ENCODE peak calls at places on chromosomes 4 and X, in six cellular contexts. B, D, J, R, F and I are unnamed samples.

GRCh38 chrX:13396887-13397286 is 77.0 kb upstream of the ATXN3L start:
- DNase-seq in R (peak; percentile 68), J (no peak), D (no peak), F (no peak), B (no peak), I (peak; percentile 49)

GRCh38 chrX:14616876-14617275 is 87.5 kb downstream of the GLRA2 start:
- DNase-seq in R (peak; percentile 7), F (no peak), B (no peak), J (no peak), D (no peak), I (no peak)

GRCh38 chr4:48095441-48095840 is 38.6 kb downstream of the TXK start:
- DNase-seq in J (peak; percentile 50), B (no peak), D (no peak), F (no peak), R (no peak), I (no peak)

GRCh38 chrX:9644335-9644734 is 121.3 kb downstream of the GPR143 start:
- DNase-seq in D (no peak), J (no peak), B (no peak), R (no peak), F (no peak), I (no peak)

GRCh38 chrX:78307665-78308064 is 19.7 kb downstream of the CYSLTR1 start:
- DNase-seq in B (no peak), J (no peak), R (no peak), F (no peak), D (no peak), I (peak; percentile 32)

GRCh38 chr4:121822796-121823504 is 733 bp downstream of the CCNA2 start:
- DNase-seq in R (peak; percentile 18), D (no peak), F (peak; percentile 67), J (peak; percentile 47), B (peak; percentile 24), I (no peak)

GRCh38 chrX:106999002-106999975 is 723 bp downstream of the MORC4 start:
- DNase-seq in R (peak; percentile 38), B (peak; percentile 71), D (peak; percentile 40), J (peak; percentile 77), F (peak; percentile 46), I (peak; percentile 17)

GRCh38 chr4:110621839-110622751 is 782 bp downstream of the PITX2 start:
- DNase-seq in D (no peak), J (no peak), R (no peak), B (no peak), F (no peak), I (peak; percentile 64)

GRCh38 chrX:110853610-110854009 is 58.0 kb upstream of the CHRDL1 start:
- DNase-seq in D (no peak), R (peak; percentile 5), J (no peak), F (peak; percentile 23), B (peak; percentile 52), I (no peak)

GRCh38 chrX:132488819-132489255 is at the start of gene MBNL3:
- DNase-seq in R (peak; percentile 20), F (peak; percentile 64), B (peak; percentile 71), J (peak; percentile 84), D (peak; percentile 27), I (peak; percentile 36)

GRCh38 chr4:1238676-1239000 is 10.3 kb downstream of the CTBP1 start:
- DNase-seq in F (no peak), R (no peak), D (no peak), J (peak; percentile 36), B (no peak), I (no peak)

GRCh38 chr4:7024336-7024890 is 18.8 kb upstream of the TADA2B start:
- DNase-seq in D (no peak), F (no peak), R (no peak), J (no peak), B (no peak), I (no peak)

GRCh38 chr4:3873446-3874415 is 107.5 kb downstream of the ADRA2C start:
- DNase-seq in D (peak; percentile 5), F (no peak), R (no peak), B (no peak), J (peak; percentile 32), I (no peak)

GRCh38 chrX:154660506-154660905 is 7.1 kb upstream of the CTAG2 start:
- DNase-seq in J (no peak), D (no peak), R (no peak), F (no peak), B (no peak), I (no peak)

GRCh38 chr4:146514651-146515379 is 6.9 kb downstream of the SLC10A7 start:
- DNase-seq in J (no peak), R (no peak), B (no peak), D (no peak), F (no peak), I (no peak)

GRCh38 chr4:182447938-182448280 is 204.7 kb downstream of the TENM3 start:
- DNase-seq in J (no peak), D (no peak), F (no peak), B (peak; percentile 6), R (no peak), I (no peak)

GRCh38 chrX:155962906-155963305 is 34.6 kb upstream of the IL9R start:
- DNase-seq in D (no peak), F (no peak), J (no peak), B (no peak), R (no peak), I (peak; percentile 29)
- H3K27ac ChIP-seq in D (no peak overlapping the region), F (no peak overlapping the region), J (no peak overlapping the region), B (no peak overlapping the region), R (no peak overlapping the region), I (no peak overlapping the region)

GRCh38 chr4:184434021-184434420 is 40.3 kb downstream of the IRF2 start:
- DNase-seq in J (no peak), F (no peak), D (no peak), R (no peak), B (no peak), I (no peak)
- H3K4me1 ChIP-seq in J (peaks cover 8% of the 10 kb centered on the region), F (peaks cover 8% of the 10 kb centered on the region), D (peaks cover 83% of the 10 kb centered on the region), R (peaks cover 6% of the 10 kb centered on the region), B (peaks cover 10% of the 10 kb centered on the region), I (no peaks in the 10 kb centered on the region)

GRCh38 chr4:129641179-129641578 is 545.2 kb downstream of the C4orf33 start:
- DNase-seq in B (peak; percentile 78), R (peak; percentile 16), F (peak; percentile 69), D (peak; percentile 20), J (peak; percentile 76), I (peak; percentile 3)
- TF ChIP-seq CTCF in B (peak; percentile 79), R (peak; percentile 83), F (peak; percentile 88), D (peak; percentile 91), J (peak; percentile 77), I (peak; percentile 75)

GRCh38 chrX:41025926-41026325 is 59.3 kb upstream of the USP9X start:
- DNase-seq in F (no peak), R (peak; percentile 66), D (no peak), B (no peak), J (no peak), I (no peak)

GRCh38 chrX:41027388-41027787 is 57.9 kb upstream of the USP9X start:
- DNase-seq in D (no peak), J (no peak), F (no peak), B (no peak), R (peak; percentile 74), I (peak; percentile 47)

GRCh38 chrX:41029332-41029731 is 55.9 kb upstream of the USP9X start:
- DNase-seq in D (no peak), B (no peak), R (no peak), J (no peak), F (no peak), I (no peak)

GRCh38 chrX:41024755-41025154 is 60.5 kb upstream of the USP9X start:
- DNase-seq in F (no peak), D (no peak), R (no peak), J (no peak), B (no peak), I (no peak)

DNA sequence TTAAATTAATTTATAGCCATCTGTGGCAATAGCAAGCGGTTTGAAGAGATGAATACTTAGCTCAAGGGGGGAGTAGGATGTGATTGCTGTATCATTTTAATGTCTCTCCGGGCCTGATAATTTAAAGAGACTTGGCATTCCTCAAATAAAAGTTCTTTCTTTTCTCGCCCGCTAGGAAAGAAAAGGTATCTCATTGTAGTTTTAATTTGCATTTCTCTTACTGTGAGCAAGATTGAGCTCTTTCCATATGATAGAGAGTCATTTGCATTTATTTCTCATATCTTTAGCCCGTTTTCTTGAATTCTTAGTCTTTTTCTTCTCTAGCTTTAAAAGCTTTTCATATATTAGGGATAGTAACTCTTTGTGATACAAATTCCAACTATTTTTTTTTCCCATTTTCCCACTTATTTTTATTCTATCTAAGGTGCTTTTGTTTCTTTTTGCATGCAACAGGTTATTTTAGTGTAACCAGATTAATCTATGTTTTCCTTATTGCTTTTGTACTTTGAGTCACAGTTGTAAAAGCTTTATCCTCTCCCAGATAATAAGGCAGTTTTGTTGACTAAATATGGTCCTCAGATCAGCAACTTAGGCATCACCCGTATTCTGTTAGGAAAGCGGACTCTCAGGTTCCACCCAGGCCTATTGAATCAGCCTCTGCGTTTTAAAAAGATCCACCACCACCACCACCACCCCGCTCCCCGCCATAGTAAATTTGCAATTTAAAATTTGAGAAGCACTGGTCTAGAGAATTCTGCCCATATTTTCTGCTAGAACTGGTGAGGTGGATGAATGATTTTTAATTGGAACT is 58.7 kb upstream of the USP9X start:
- DNase-seq in B (no peak), R (no peak), J (no peak), F (no peak), D (no peak), I (no peak)
- H3K27ac ChIP-seq in B (no peak overlapping the region), R (peak overlapping the region; percentile 40), J (no peak overlapping the region), F (no peak overlapping the region), D (no peak overlapping the region), I (no peak overlapping the region)

GRCh38 chr4:2852481-2852881 is 8.8 kb downstream of the ADD1 start:
- DNase-seq in D (peak; percentile 63), J (peak; percentile 86), B (peak; percentile 36), F (no peak), R (no peak), I (no peak)
- H3K4me1 ChIP-seq in D (peaks cover 97% of the 10 kb centered on the region), J (peaks cover 16% of the 10 kb centered on the region), B (peaks cover 87% of the 10 kb centered on the region), F (no peaks in the 10 kb centered on the region), R (peaks cover 6% of the 10 kb centered on the region), I (no peaks in the 10 kb centered on the region)

GRCh38 chrX:100685997-100686305 is 42.0 kb downstream of the SRPX2 start:
- DNase-seq in R (no peak), D (no peak), B (no peak), J (no peak), F (no peak), I (no peak)
- TF ChIP-seq CTCF in R (no peak), D (no peak), B (no peak), J (no peak), F (no peak), I (no peak)

DNA sequence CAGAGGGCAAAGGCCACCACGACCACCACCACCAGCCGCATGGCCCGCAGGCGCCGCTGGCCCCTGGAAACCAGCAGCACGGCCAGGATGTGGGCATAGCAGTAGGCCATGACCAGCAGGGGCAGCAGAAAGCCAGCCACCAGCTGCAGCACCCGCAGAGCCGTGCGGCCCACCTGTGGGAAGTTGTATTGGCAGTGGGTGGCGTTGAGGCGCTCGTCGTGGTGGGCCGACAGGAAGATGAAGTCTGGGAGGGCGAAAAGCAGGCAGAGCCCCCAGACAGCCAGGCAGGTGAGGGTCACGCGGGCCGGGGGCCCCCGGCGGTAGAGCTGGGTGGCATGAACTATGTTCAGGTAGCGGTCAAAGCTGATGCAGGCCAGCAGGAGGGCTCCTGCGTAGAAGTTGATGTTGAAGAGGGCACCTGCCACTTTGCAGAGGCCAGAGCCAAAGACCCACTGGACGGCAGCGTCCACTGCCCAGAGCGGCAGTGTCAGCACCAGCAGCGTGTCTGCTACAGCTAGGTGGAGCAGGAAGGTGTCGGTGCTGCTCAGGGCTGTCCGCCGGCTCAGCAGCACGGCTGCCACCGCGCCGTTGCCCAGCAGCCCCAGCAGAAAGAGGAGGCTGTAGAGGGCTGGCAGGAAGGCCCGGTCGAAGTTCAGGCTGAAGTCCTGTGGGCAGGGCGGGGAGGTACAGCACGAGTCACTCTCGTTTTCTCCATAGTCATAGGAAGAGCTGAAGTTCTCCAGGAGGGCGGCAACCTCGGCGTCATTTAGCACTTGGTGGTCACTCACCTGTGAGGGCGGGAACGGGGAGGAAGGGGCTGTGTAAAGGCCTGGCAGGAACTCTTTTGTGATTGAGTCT is 1.4 kb downstream of the CXCR3 start:
- DNase-seq in J (peak; percentile 86), F (no peak), R (no peak), B (no peak), D (no peak), I (no peak)
- H3K27ac ChIP-seq in J (peak overlapping the region; percentile 74), F (no peak overlapping the region), R (no peak overlapping the region), B (no peak overlapping the region), D (no peak overlapping the region), I (no peak overlapping the region)